ENCODE peak calls at places on chromosomes 3 and 15, in nine cellular contexts. S is hepatocyte, W is GM23338, K is neural progenitor cell, R is OCI-LY7, A is MM.1S, Y is PC-3, J is SK-N-SH, U is HCT116. E is an unnamed sample.

GRCh38 chr3:11847607-11848006 is 922 bp upstream of the TAMM41 start:
- DNase-seq in U (no peak), Y (peak; percentile 37), S (no peak), W (no peak), J (no peak), A (peak; percentile 21), R (peak; percentile 9), K (no peak), E (peak; percentile 3)

GRCh38 chr3:165523801-165524200 is 313.4 kb downstream of the BCHE start:
- DNase-seq in R (no peak), U (no peak), Y (peak; percentile 37), A (no peak), W (no peak), J (no peak), K (no peak), S (no peak), E (no peak)

GRCh38 chr3:133854971-133855370 is 40.7 kb downstream of the RAB6B start:
- DNase-seq in R (no peak), J (no peak), U (no peak), S (no peak), Y (no peak), W (peak; percentile 16), A (no peak), K (no peak), E (no peak)

GRCh38 chr3:105343991-105344390 is 22.7 kb upstream of the ALCAM start:
- DNase-seq in A (no peak), U (no peak), R (no peak), W (no peak), K (no peak), S (no peak), Y (no peak), J (no peak), E (no peak)

GRCh38 chr15:78481917-78482316 is 25.5 kb upstream of the HYKK start:
- DNase-seq in Y (no peak), K (no peak), W (no peak), R (no peak), J (no peak), A (no peak), U (no peak), S (no peak), E (no peak)

GRCh38 chr3:176415896-176416295 is 781.4 kb downstream of the TBL1XR1 start:
- DNase-seq in R (no peak), Y (no peak), S (no peak), K (no peak), W (peak; percentile 42), U (no peak), J (no peak), A (no peak), E (no peak)

GRCh38 chr15:52651114-52651513 is 28.1 kb downstream of the ATOSA start:
- DNase-seq in U (no peak), S (no peak), W (no peak), Y (no peak), R (no peak), A (no peak), K (no peak), J (no peak), E (no peak)

GRCh38 chr3:192207661-192208060 is 519.7 kb downstream of the FGF12 start:
- DNase-seq in J (no peak), R (no peak), U (no peak), S (no peak), K (no peak), Y (no peak), W (no peak), A (no peak), E (no peak)

DNA sequence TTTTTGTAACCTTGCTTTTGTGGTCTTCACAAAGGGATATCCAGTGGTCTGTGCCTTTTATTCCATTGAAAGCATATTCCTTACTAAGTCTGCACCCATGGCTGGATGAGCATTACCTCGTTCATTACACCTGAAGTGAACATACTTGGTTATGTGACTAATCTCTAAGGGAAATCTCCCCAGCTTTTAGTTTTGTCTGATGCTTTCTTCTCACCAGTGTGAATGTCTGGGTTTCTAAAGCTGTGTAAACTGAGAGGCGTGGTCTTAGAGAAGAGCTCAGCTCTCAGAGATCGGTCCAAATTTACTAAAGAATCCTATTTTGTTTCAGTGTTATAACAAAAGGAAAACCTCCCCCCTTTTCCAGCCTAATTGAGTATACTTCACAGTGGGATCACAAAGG is 352.3 kb downstream of the PTPRG start:
- DNase-seq in J (no peak), S (no peak), K (no peak), Y (no peak), U (no peak), W (no peak), A (no peak), R (no peak), E (no peak)
- TF ChIP-seq EZH2phosphoT487 in J (no peak), S (no peak), K (no peak), Y (no peak), U (no peak), W (no peak), A (no peak), R (no peak), E (no peak)

DNA sequence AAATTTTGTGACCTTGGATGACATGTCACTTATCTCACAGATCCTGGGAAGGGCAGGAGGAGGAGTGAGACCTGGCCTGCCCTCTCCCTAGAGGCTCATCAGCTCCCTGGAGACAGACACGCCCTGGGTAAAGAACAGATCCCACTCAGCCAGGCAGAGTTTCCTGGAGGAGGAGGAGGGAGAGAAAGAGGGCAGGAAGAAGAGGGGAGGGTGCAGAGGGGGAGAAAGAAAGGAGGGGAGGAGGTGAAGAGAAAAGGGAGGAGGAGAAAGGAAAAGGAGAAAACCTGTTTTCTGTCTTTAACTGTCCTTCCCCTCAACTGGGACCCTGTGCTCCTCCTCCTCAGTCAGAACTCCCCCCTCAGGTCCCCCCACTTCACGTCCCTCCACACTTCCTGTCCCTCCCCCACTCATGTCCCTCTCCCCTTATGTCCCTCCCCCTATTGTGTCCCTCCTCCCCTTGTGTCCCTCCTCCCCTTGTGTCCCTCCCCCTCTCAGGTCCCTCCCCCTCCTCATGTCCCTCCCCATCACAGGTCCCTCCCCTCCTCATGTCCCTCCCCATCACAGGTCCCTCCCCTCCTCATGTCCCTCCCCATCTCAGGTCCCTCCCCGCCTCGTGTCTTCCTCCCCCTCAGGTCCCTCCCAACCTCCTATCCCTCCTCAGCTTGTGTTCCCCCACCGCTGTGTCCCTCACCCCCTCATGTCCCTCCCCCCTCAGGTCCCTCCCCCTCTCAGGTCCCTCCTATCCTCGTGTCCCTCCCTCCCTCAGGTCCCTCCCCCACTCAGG is 52.3 kb upstream of the CGNL1 start:
- DNase-seq in A (peak; percentile 23), K (peak; percentile 57), S (peak; percentile 83), J (peak; percentile 62), W (peak; percentile 60), Y (peak; percentile 64), R (peak; percentile 66), U (peak; percentile 90), E (no peak)
- TF ChIP-seq EZH2phosphoT487 in A (no peak), K (no peak), S (no peak), J (no peak), W (no peak), Y (no peak), R (no peak), U (no peak), E (no peak)

GRCh38 chr3:38590521-38590920 is 59.0 kb downstream of the SCN5A start:
- DNase-seq in J (no peak), Y (no peak), S (no peak), K (no peak), R (no peak), A (no peak), W (no peak), U (no peak), E (no peak)

GRCh38 chr3:38588276-38588971 is 61.1 kb downstream of the SCN5A start:
- DNase-seq in W (no peak), J (no peak), Y (no peak), S (no peak), R (no peak), A (no peak), U (no peak), K (no peak), E (no peak)

GRCh38 chr3:38587548-38588131 is 61.8 kb downstream of the SCN5A start:
- DNase-seq in J (no peak), R (no peak), S (no peak), A (no peak), K (no peak), U (no peak), W (no peak), Y (no peak), E (no peak)

GRCh38 chr3:38586546-38587520 is 62.7 kb downstream of the SCN5A start:
- DNase-seq in A (no peak), U (no peak), S (no peak), K (no peak), R (no peak), W (no peak), J (no peak), Y (no peak), E (no peak)

DNA sequence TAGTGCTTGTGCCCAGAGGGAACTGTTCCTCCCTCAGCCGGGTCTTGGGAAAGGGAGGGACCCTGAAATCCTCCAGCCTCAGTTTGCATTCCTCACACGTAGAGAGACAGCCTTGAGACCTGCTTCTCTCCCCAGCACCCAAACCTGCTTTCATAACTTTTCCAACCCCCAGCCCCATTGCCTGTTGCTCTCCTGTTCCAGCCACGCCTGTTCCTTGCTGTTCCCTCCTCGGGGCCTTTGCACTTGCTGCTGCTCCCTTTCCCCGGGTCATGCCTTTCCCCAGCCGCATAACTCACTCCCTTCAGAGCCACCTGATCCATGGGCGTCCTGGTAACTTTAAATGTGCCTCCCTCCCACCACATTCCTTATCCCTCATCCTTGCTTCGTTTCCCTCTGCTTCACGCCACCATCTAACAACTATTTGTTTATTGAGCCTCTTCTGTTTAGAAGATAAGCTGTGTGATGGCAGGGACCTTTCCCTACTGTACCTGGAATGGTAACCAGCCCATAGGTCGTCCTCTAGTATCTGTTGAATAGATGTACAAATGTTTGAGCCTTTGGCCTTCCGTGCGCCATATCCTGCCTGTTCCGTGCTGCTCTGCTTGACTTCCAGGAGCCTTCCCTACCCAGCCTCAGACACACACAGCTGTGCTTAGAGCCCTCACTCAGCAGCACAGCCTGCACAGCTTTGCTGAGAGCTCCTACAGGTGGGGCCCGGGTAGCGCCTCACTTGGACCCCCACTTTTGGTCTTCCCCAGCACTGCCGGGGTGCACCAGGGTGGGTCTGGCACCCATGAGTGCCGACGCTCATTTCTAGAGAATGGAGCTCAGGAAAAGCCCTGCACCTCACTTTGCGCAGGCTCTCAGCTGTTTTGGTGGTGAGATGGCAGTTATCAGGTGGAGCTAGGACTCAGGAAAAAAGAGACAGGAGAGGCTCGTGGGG is 60.2 kb downstream of the SCN5A start:
- DNase-seq in R (no peak), K (no peak), U (no peak), J (no peak), Y (no peak), W (no peak), S (no peak), A (no peak), E (no peak)
- TF ChIP-seq EZH2phosphoT487 in R (no peak), K (no peak), U (no peak), J (no peak), Y (no peak), W (no peak), S (no peak), A (no peak), E (no peak)

DNA sequence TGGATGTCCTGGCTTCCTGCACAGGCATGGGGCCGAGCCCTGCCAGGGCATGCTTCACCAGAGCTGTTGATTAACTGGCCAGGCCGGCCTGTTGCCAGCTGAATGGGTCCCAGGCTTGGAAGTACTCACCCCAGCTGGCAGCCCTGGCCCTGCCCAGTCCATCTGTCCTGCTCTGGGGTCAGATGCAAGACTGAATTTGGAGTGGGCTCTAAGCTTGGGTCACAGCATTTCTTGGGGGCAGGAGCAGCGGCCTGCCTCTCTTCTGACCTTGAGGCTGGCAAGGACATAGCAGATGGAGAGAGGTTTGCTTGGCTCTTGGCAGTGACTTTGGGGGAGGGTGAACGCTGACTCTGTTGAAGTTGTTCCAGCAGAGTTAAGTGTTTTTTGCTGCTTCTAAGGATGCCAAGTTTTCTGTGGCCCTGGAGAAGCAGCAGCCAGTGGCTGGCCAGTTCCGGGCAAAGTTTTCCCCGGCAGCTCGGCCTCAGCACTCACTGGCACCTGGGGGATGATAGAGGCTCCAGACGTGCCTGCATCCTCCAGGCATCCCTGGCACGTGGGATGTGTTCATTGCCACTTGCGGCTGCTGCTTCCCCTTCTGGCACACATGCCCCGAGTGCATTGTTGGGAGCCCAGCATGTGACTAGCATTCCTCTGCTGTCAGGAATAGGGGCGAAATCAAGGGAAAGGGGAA is 22.9 kb downstream of the PDIA5 start:
- DNase-seq in Y (no peak), R (no peak), S (no peak), J (no peak), K (peak; percentile 38), A (no peak), W (no peak), U (no peak), E (peak; percentile 55)
- TF ChIP-seq EZH2phosphoT487 in Y (no peak), R (no peak), S (no peak), J (no peak), K (no peak), A (no peak), W (no peak), U (no peak), E (no peak)

E was measured in GM23248.